ENCODE peak calls at places on chromosome 12, in seven cellular contexts. One of them, this sample, is unnamed.

GRCh38 chr12:93741741-93742085 is 64.5 kb downstream of the CRADD start:
- DNase-seq in SJSA1: no peak
- DNase-seq in psoas muscle: no peak
- DNase-seq in tibial artery: no peak
- DNase-seq in Caco-2: no peak
- DNase-seq in lung: no peak
- DNase-seq in breast epithelium: no peak
- DNase-seq in this sample: peak; percentile 54

GRCh38 chr12:105334001-105334400 is 3.5 kb downstream of the C12orf75 start:
- DNase-seq in SJSA1: no peak
- DNase-seq in psoas muscle: no peak
- DNase-seq in tibial artery: no peak
- DNase-seq in Caco-2: no peak
- DNase-seq in lung: no peak
- DNase-seq in breast epithelium: no peak
- DNase-seq in this sample: no peak

GRCh38 chr12:48901278-48901677 is 24.0 kb downstream of the FKBP11 start:
- DNase-seq in SJSA1: no peak
- DNase-seq in psoas muscle: no peak
- DNase-seq in tibial artery: no peak
- DNase-seq in Caco-2: no peak
- DNase-seq in lung: no peak
- DNase-seq in breast epithelium: no peak
- DNase-seq in this sample: no peak

GRCh38 chr12:16437281-16437816 is 89.9 kb downstream of the MGST1 start:
- DNase-seq in SJSA1: no peak
- DNase-seq in psoas muscle: no peak
- DNase-seq in tibial artery: no peak
- DNase-seq in Caco-2: no peak
- DNase-seq in lung: no peak
- DNase-seq in breast epithelium: peak; percentile 18
- DNase-seq in this sample: no peak

GRCh38 chr12:10409387-10409786 is at the start of gene KLRC4:
- DNase-seq in SJSA1: no peak
- DNase-seq in psoas muscle: no peak
- DNase-seq in tibial artery: no peak
- DNase-seq in Caco-2: no peak
- DNase-seq in lung: no peak
- DNase-seq in breast epithelium: no peak
- DNase-seq in this sample: no peak

GRCh38 chr12:40215977-40216376 is 8.8 kb upstream of the LRRK2 start:
- DNase-seq in SJSA1: no peak
- DNase-seq in psoas muscle: no peak
- DNase-seq in tibial artery: no peak
- DNase-seq in Caco-2: no peak
- DNase-seq in lung: no peak
- DNase-seq in breast epithelium: no peak
- DNase-seq in this sample: no peak

GRCh38 chr12:23128462-23128861 is 503.5 kb downstream of the ETNK1 start:
- DNase-seq in SJSA1: no peak
- DNase-seq in psoas muscle: no peak
- DNase-seq in tibial artery: no peak
- DNase-seq in Caco-2: no peak
- DNase-seq in lung: no peak
- DNase-seq in breast epithelium: no peak
- DNase-seq in this sample: no peak

GRCh38 chr12:78096909-78097597 is 266.4 kb downstream of the NAV3 start:
- DNase-seq in SJSA1: no peak
- DNase-seq in psoas muscle: no peak
- DNase-seq in tibial artery: no peak
- DNase-seq in Caco-2: no peak
- DNase-seq in lung: no peak
- DNase-seq in breast epithelium: no peak
- DNase-seq in this sample: no peak

GRCh38 chr12:53180931-53181645 is 363 bp upstream of the CSAD start:
- DNase-seq in SJSA1: peak; percentile 62
- DNase-seq in psoas muscle: peak; percentile 79
- DNase-seq in tibial artery: no peak
- DNase-seq in Caco-2: peak; percentile 88
- DNase-seq in lung: peak; percentile 70
- DNase-seq in breast epithelium: peak; percentile 32
- DNase-seq in this sample: peak; percentile 84

GRCh38 chr12:71840226-71840847 is 778 bp downstream of the TBC1D15 start:
- DNase-seq in SJSA1: peak; percentile 66
- DNase-seq in psoas muscle: no peak
- DNase-seq in tibial artery: no peak
- DNase-seq in Caco-2: no peak
- DNase-seq in lung: no peak
- DNase-seq in breast epithelium: no peak
- DNase-seq in this sample: no peak

GRCh38 chr12:62761658-62762057 is 173.3 kb downstream of the PPM1H start:
- DNase-seq in SJSA1: no peak
- DNase-seq in psoas muscle: peak; percentile 25
- DNase-seq in tibial artery: peak; percentile 77
- DNase-seq in Caco-2: no peak
- DNase-seq in lung: no peak
- DNase-seq in breast epithelium: no peak
- DNase-seq in this sample: no peak

GRCh38 chr12:117321572-117321971 is 39.9 kb downstream of the NOS1 start:
- DNase-seq in SJSA1: no peak
- DNase-seq in psoas muscle: no peak
- DNase-seq in tibial artery: no peak
- DNase-seq in Caco-2: no peak
- DNase-seq in lung: no peak
- DNase-seq in breast epithelium: no peak
- DNase-seq in this sample: no peak

GRCh38 chr12:67483871-67484554 is 164.5 kb upstream of the DYRK2 start:
- DNase-seq in SJSA1: no peak
- DNase-seq in psoas muscle: no peak
- DNase-seq in tibial artery: no peak
- DNase-seq in Caco-2: peak; percentile 52
- DNase-seq in lung: no peak
- DNase-seq in breast epithelium: no peak
- DNase-seq in this sample: no peak

GRCh38 chr12:11749943-11750690 is 100.6 kb downstream of the ETV6 start:
- DNase-seq in SJSA1: no peak
- DNase-seq in psoas muscle: no peak
- DNase-seq in tibial artery: no peak
- DNase-seq in Caco-2: no peak
- DNase-seq in lung: no peak
- DNase-seq in breast epithelium: no peak
- DNase-seq in this sample: no peak

GRCh38 chr12:29299613-29300012 is 81.4 kb downstream of the ERGIC2 start:
- DNase-seq in SJSA1: no peak
- DNase-seq in psoas muscle: no peak
- DNase-seq in tibial artery: no peak
- DNase-seq in Caco-2: no peak
- DNase-seq in lung: no peak
- DNase-seq in breast epithelium: no peak
- DNase-seq in this sample: no peak

GRCh38 chr12:53328043-53328435 is 6.6 kb upstream of the AAAS start:
- DNase-seq in SJSA1: no peak
- DNase-seq in psoas muscle: no peak
- DNase-seq in tibial artery: no peak
- DNase-seq in Caco-2: no peak
- DNase-seq in lung: no peak
- DNase-seq in breast epithelium: no peak
- DNase-seq in this sample: no peak

GRCh38 chr12:132489078-132489601 is 811 bp upstream of the FBRSL1 start:
- DNase-seq in SJSA1: no peak
- DNase-seq in psoas muscle: peak; percentile 44
- DNase-seq in tibial artery: peak; percentile 75
- DNase-seq in Caco-2: no peak
- DNase-seq in lung: no peak
- DNase-seq in breast epithelium: no peak
- DNase-seq in this sample: no peak

GRCh38 chr12:104507672-104508071 is 50.9 kb downstream of the CHST11 start:
- DNase-seq in SJSA1: no peak
- DNase-seq in psoas muscle: no peak
- DNase-seq in tibial artery: no peak
- DNase-seq in Caco-2: no peak
- DNase-seq in lung: no peak
- DNase-seq in breast epithelium: no peak
- DNase-seq in this sample: no peak

GRCh38 chr12:119938049-119938667 is 50.9 kb upstream of the BICDL1 start:
- DNase-seq in SJSA1: peak; percentile 21
- DNase-seq in psoas muscle: peak; percentile 21
- DNase-seq in tibial artery: no peak
- DNase-seq in Caco-2: peak; percentile 53
- DNase-seq in lung: peak; percentile 63
- DNase-seq in breast epithelium: no peak
- DNase-seq in this sample: peak; percentile 72

GRCh38 chr12:93670104-93670503 is 7.1 kb upstream of the CRADD start:
- DNase-seq in SJSA1: no peak
- DNase-seq in psoas muscle: no peak
- DNase-seq in tibial artery: no peak
- DNase-seq in Caco-2: no peak
- DNase-seq in lung: no peak
- DNase-seq in breast epithelium: no peak
- DNase-seq in this sample: no peak

GRCh38 chr12:45536254-45536653 is 193.3 kb upstream of the ARID2 start:
- DNase-seq in SJSA1: no peak
- DNase-seq in psoas muscle: no peak
- DNase-seq in tibial artery: no peak
- DNase-seq in Caco-2: no peak
- DNase-seq in lung: no peak
- DNase-seq in breast epithelium: no peak
- DNase-seq in this sample: no peak

GRCh38 chr12:18752947-18753346 is 15.0 kb downstream of the CAPZA3 start:
- DNase-seq in SJSA1: no peak
- DNase-seq in psoas muscle: no peak
- DNase-seq in tibial artery: no peak
- DNase-seq in Caco-2: no peak
- DNase-seq in lung: no peak
- DNase-seq in breast epithelium: no peak
- DNase-seq in this sample: no peak

GRCh38 chr12:26523708-26524150 is 309.3 kb downstream of the ITPR2 start:
- DNase-seq in SJSA1: no peak
- DNase-seq in psoas muscle: peak; percentile 85
- DNase-seq in tibial artery: peak; percentile 98
- DNase-seq in Caco-2: peak; percentile 55
- DNase-seq in lung: peak; percentile 91
- DNase-seq in breast epithelium: peak; percentile 92
- DNase-seq in this sample: peak; percentile 88

GRCh38 chr12:104522985-104523719 is 66.4 kb downstream of the CHST11 start:
- DNase-seq in SJSA1: peak; percentile 6
- DNase-seq in psoas muscle: no peak
- DNase-seq in tibial artery: no peak
- DNase-seq in Caco-2: no peak
- DNase-seq in lung: no peak
- DNase-seq in breast epithelium: no peak
- DNase-seq in this sample: no peak

GRCh38 chr12:31589896-31590729 is 823 bp downstream of the DENND5B start:
- DNase-seq in SJSA1: peak; percentile 86
- DNase-seq in psoas muscle: peak; percentile 78
- DNase-seq in tibial artery: peak; percentile 86
- DNase-seq in Caco-2: peak; percentile 90
- DNase-seq in lung: peak; percentile 55
- DNase-seq in breast epithelium: peak; percentile 26
- DNase-seq in this sample: peak; percentile 79

GRCh38 chr12:50151047-50151687 is 16.0 kb downstream of the CERS5 start:
- DNase-seq in SJSA1: no peak
- DNase-seq in psoas muscle: no peak
- DNase-seq in tibial artery: no peak
- DNase-seq in Caco-2: no peak
- DNase-seq in lung: no peak
- DNase-seq in breast epithelium: no peak
- DNase-seq in this sample: no peak

GRCh38 chr12:114400395-114400794 is 5.5 kb downstream of the TBX5 start:
- DNase-seq in SJSA1: no peak
- DNase-seq in psoas muscle: no peak
- DNase-seq in tibial artery: no peak
- DNase-seq in Caco-2: no peak
- DNase-seq in lung: no peak
- DNase-seq in breast epithelium: no peak
- DNase-seq in this sample: no peak

GRCh38 chr12:114403044-114403689 is 2.8 kb downstream of the TBX5 start:
- DNase-seq in SJSA1: no peak
- DNase-seq in psoas muscle: no peak
- DNase-seq in tibial artery: no peak
- DNase-seq in Caco-2: no peak
- DNase-seq in lung: no peak
- DNase-seq in breast epithelium: no peak
- DNase-seq in this sample: no peak

GRCh38 chr12:114399664-114400211 is 6.2 kb downstream of the TBX5 start:
- DNase-seq in SJSA1: no peak
- DNase-seq in psoas muscle: no peak
- DNase-seq in tibial artery: no peak
- DNase-seq in Caco-2: no peak
- DNase-seq in lung: no peak
- DNase-seq in breast epithelium: no peak
- DNase-seq in this sample: no peak

GRCh38 chr12:114401346-114402320 is 4.3 kb downstream of the TBX5 start:
- DNase-seq in SJSA1: no peak
- DNase-seq in psoas muscle: no peak
- DNase-seq in tibial artery: no peak
- DNase-seq in Caco-2: no peak
- DNase-seq in lung: no peak
- DNase-seq in breast epithelium: no peak
- DNase-seq in this sample: no peak

GRCh38 chr12:114400925-114401324 is 5.0 kb downstream of the TBX5 start:
- DNase-seq in SJSA1: no peak
- DNase-seq in psoas muscle: no peak
- DNase-seq in tibial artery: no peak
- DNase-seq in Caco-2: no peak
- DNase-seq in lung: no peak
- DNase-seq in breast epithelium: no peak
- DNase-seq in this sample: no peak
- H3K27me3 ChIP-seq in SJSA1: peaks cover 23% of the 10 kb centered on the region
- H3K27me3 ChIP-seq in psoas muscle: peaks cover 98% of the 10 kb centered on the region
- H3K27me3 ChIP-seq in tibial artery: peaks cover 97% of the 10 kb centered on the region
- H3K27me3 ChIP-seq in Caco-2: no peaks in the 10 kb centered on the region
- H3K27me3 ChIP-seq in lung: peaks cover 24% of the 10 kb centered on the region
- H3K27me3 ChIP-seq in breast epithelium: peaks cover 99% of the 10 kb centered on the region
- H3K27me3 ChIP-seq in this sample: no peaks in the 10 kb centered on the region

GRCh38 chr12:54544743-54545142 is 4.7 kb upstream of the PDE1B start:
- DNase-seq in SJSA1: no peak
- DNase-seq in psoas muscle: no peak
- DNase-seq in tibial artery: no peak
- DNase-seq in Caco-2: no peak
- DNase-seq in lung: no peak
- DNase-seq in breast epithelium: no peak
- DNase-seq in this sample: no peak
- H3K36me3 ChIP-seq in SJSA1: no peaks in the 10 kb centered on the region
- H3K36me3 ChIP-seq in psoas muscle: no peaks in the 10 kb centered on the region
- H3K36me3 ChIP-seq in tibial artery: no peaks in the 10 kb centered on the region
- H3K36me3 ChIP-seq in Caco-2: no peaks in the 10 kb centered on the region
- H3K36me3 ChIP-seq in lung: no peaks in the 10 kb centered on the region
- H3K36me3 ChIP-seq in breast epithelium: no peaks in the 10 kb centered on the region
- H3K36me3 ChIP-seq in this sample: no peaks in the 10 kb centered on the region

GRCh38 chr12:3061858-3062215 is 15.3 kb upstream of the TSPAN9 start:
- DNase-seq in SJSA1: no peak
- DNase-seq in psoas muscle: no peak
- DNase-seq in tibial artery: no peak
- DNase-seq in Caco-2: no peak
- DNase-seq in lung: no peak
- DNase-seq in breast epithelium: no peak
- DNase-seq in this sample: no peak
- H3K27me3 ChIP-seq in SJSA1: peaks cover 10% of the 10 kb centered on the region
- H3K27me3 ChIP-seq in psoas muscle: no peaks in the 10 kb centered on the region
- H3K27me3 ChIP-seq in tibial artery: peaks cover 3% of the 10 kb centered on the region
- H3K27me3 ChIP-seq in Caco-2: no peaks in the 10 kb centered on the region
- H3K27me3 ChIP-seq in lung: no peaks in the 10 kb centered on the region
- H3K27me3 ChIP-seq in breast epithelium: no peaks in the 10 kb centered on the region
- H3K27me3 ChIP-seq in this sample: no peaks in the 10 kb centered on the region

GRCh38 chr12:96606646-96607045 is 117.3 kb downstream of the CFAP54 start:
- DNase-seq in SJSA1: no peak
- DNase-seq in psoas muscle: no peak
- DNase-seq in tibial artery: no peak
- DNase-seq in Caco-2: no peak
- DNase-seq in lung: no peak
- DNase-seq in breast epithelium: no peak
- DNase-seq in this sample: no peak
- H3K36me3 ChIP-seq in SJSA1: no peaks in the 10 kb centered on the region
- H3K36me3 ChIP-seq in psoas muscle: no peaks in the 10 kb centered on the region
- H3K36me3 ChIP-seq in tibial artery: no peaks in the 10 kb centered on the region
- H3K36me3 ChIP-seq in Caco-2: no peaks in the 10 kb centered on the region
- H3K36me3 ChIP-seq in lung: no peaks in the 10 kb centered on the region
- H3K36me3 ChIP-seq in breast epithelium: no peaks in the 10 kb centered on the region
- H3K36me3 ChIP-seq in this sample: no peaks in the 10 kb centered on the region